ENCODE peak calls at places on chromosome 20, in five cellular contexts. Q is brain microvascular endothelial cell; J is left colon; E is fibroblast of the aortic adventitia; F is CD4-positive, alpha-beta T cell. S is an unnamed sample.

GRCh38 chr20:3754258-3754595 is 13.3 kb downstream of the ADISSP start:
- DNase-seq in J (no peak), F (no peak), E (no peak), Q (no peak), S (no peak)

GRCh38 chr20:57996936-57997629 is 231.4 kb downstream of the ANKRD60 start:
- DNase-seq in E (peak; percentile 6), F (no peak), J (no peak), Q (peak; percentile 40), S (peak; percentile 75)

GRCh38 chr20:37526238-37526838 is 1.3 kb downstream of the BLCAP start:
- DNase-seq in Q (peak; percentile 53), E (peak; percentile 58), J (peak; percentile 61), F (no peak), S (peak; percentile 62)

GRCh38 chr20:22728146-22728745 is 143.9 kb upstream of the FOXA2 start:
- DNase-seq in E (no peak), F (no peak), Q (no peak), J (no peak), S (no peak)

GRCh38 chr20:38272398-38272797 is 11.9 kb upstream of the KIAA1755 start:
- DNase-seq in Q (no peak), J (no peak), E (peak; percentile 57), F (no peak), S (peak; percentile 50)

GRCh38 chr20:57543754-57544153 is 17.2 kb upstream of the PCK1 start:
- DNase-seq in Q (no peak), E (no peak), F (no peak), J (no peak), S (no peak)

GRCh38 chr20:44736170-44737021 is 9.3 kb upstream of the KCNK15 start:
- DNase-seq in J (peak; percentile 62), E (peak; percentile 85), F (no peak), Q (peak; percentile 83), S (peak; percentile 49)

GRCh38 chr20:62172666-62173065 is 10.2 kb upstream of the MTG2 start:
- DNase-seq in F (no peak), J (no peak), E (no peak), Q (no peak), S (no peak)

GRCh38 chr20:44203161-44203560 is 7.4 kb downstream of the OSER1 start:
- DNase-seq in F (no peak), E (peak; percentile 35), Q (no peak), J (no peak), S (no peak)

GRCh38 chr20:53859684-53860083 is 210.7 kb downstream of the BCAS1 start:
- DNase-seq in E (peak; percentile 61), Q (no peak), F (no peak), J (peak; percentile 71), S (no peak)

GRCh38 chr20:41716436-41716835 is 98.3 kb upstream of the CHD6 start:
- DNase-seq in E (peak; percentile 80), F (no peak), J (no peak), Q (no peak), S (no peak)

GRCh38 chr20:19661717-19662637 is 96.1 kb upstream of the RIN2 start:
- DNase-seq in E (peak; percentile 87), Q (peak; percentile 71), F (peak; percentile 2), J (peak; percentile 42), S (peak; percentile 71)

GRCh38 chr20:44231193-44231592 is 15.9 kb upstream of the GDAP1L1 start:
- DNase-seq in F (no peak), J (no peak), Q (no peak), E (no peak), S (peak; percentile 51)

GRCh38 chr20:57651977-57652864 is 32.0 kb upstream of the ZBP1 start:
- DNase-seq in Q (no peak), E (no peak), F (no peak), J (no peak), S (peak; percentile 1)